ENCODE peak calls at places on chromosomes 5 and 9, in nine cellular contexts. R is GM23338; M is naive thymus-derived CD4-positive, alpha-beta T cell; Q is lung; H is mesendoderm; S is neural progenitor cell; J is iPS DF 6.9; K is left ventricle myocardium inferior; X is psoas muscle. T is an unnamed sample. For H3K4me1, the result is how much of the 10 kb centered on the place peaks cover.

GRCh38 chr9:124342946-124343485 is 72.2 kb downstream of the PSMB7 start:
- DNase-seq in R (peak), M (no peak), Q (peak), H (peak), S (peak), J (no peak), K (peak), X (peak), T (peak)

GRCh38 chr9:8868632-8869031 is 1069.1 kb upstream of the DMAC1 start:
- DNase-seq in R (peak), M (no peak), Q (no peak), H (peak), S (peak), J (no peak), K (no peak), X (no peak), T (no peak)

GRCh38 chr5:10461904-10462542 is 20.3 kb downstream of the ROPN1L start:
- DNase-seq in R (peak), M (no peak), Q (no peak), H (peak), S (no peak), J (no peak), K (no peak), X (no peak), T (no peak)

GRCh38 chr5:131285637-131286399 is 22.0 kb downstream of the CDC42SE2 start:
- DNase-seq in R (no peak), M (no peak), Q (no peak), H (no peak), S (no peak), J (no peak), K (no peak), X (no peak), T (no peak)

GRCh38 chr9:119313846-119314245 is 55.4 kb downstream of the BRINP1 start:
- DNase-seq in R (no peak), M (no peak), Q (no peak), H (no peak), S (no peak), J (no peak), K (no peak), X (no peak), T (no peak)

GRCh38 chr5:93357686-93358085 is 223.3 kb downstream of the NR2F1-AS1 start:
- DNase-seq in R (no peak), M (no peak), Q (no peak), H (no peak), S (no peak), J (no peak), K (no peak), X (no peak), T (no peak)

GRCh38 chr5:170760126-170760525 is 23.4 kb upstream of the GABRP start:
- DNase-seq in R (no peak), M (no peak), Q (no peak), H (no peak), S (no peak), J (no peak), K (no peak), X (no peak), T (no peak)

GRCh38 chr5:172716796-172717313 is 54.1 kb downstream of the DUSP1 start:
- DNase-seq in R (peak), M (peak), Q (peak), H (peak), S (peak), J (no peak), K (peak), X (peak), T (peak)

GRCh38 chr9:127921592-127922120 is 4.8 kb upstream of the ST6GALNAC4 start:
- DNase-seq in R (peak), M (peak), Q (peak), H (peak), S (peak), J (no peak), K (peak), X (peak), T (peak)

GRCh38 chr5:367358-368130 is 46.0 kb downstream of the AHRR start:
- DNase-seq in R (no peak), M (no peak), Q (no peak), H (no peak), S (no peak), J (no peak), K (no peak), X (no peak), T (no peak)

GRCh38 chr5:1509346-1510085 is 14.2 kb downstream of the LPCAT1 start:
- DNase-seq in R (no peak), M (no peak), Q (no peak), H (no peak), S (no peak), J (no peak), K (peak), X (peak), T (peak)

GRCh38 chr9:6931913-6932312 is 174.1 kb downstream of the KDM4C start:
- DNase-seq in R (no peak), M (no peak), Q (no peak), H (peak), S (no peak), J (no peak), K (no peak), X (peak), T (no peak)

GRCh38 chr9:69485466-69485865 is 160.5 kb downstream of the ENTREP1 start:
- DNase-seq in R (no peak), M (no peak), Q (no peak), H (no peak), S (no peak), J (no peak), K (no peak), X (no peak), T (no peak)

GRCh38 chr9:114488398-114489129 is 16.7 kb downstream of the WHRN start:
- DNase-seq in R (no peak), M (no peak), Q (no peak), H (no peak), S (no peak), J (no peak), K (no peak), X (no peak), T (no peak)

GRCh38 chr5:149666212-149666852 is 63.8 kb upstream of the PPARGC1B start:
- DNase-seq in R (no peak), M (no peak), Q (no peak), H (no peak), S (no peak), J (no peak), K (no peak), X (no peak), T (no peak)

GRCh38 chr5:89255845-89256463 is 373.0 kb upstream of the MEF2C start:
- DNase-seq in R (peak), M (no peak), Q (no peak), H (peak), S (peak), J (peak), K (no peak), X (no peak), T (no peak)

GRCh38 chr5:154577449-154577848 is 99.4 kb upstream of the HAND1 start:
- DNase-seq in R (no peak), M (no peak), Q (no peak), H (no peak), S (no peak), J (no peak), K (no peak), X (no peak), T (no peak)

GRCh38 chr9:33227741-33228140 is 12.2 kb upstream of the SPINK4 start:
- DNase-seq in R (peak), M (no peak), Q (no peak), H (peak), S (no peak), J (no peak), K (no peak), X (no peak), T (no peak)

GRCh38 chr9:32550609-32551490 is 1.3 kb upstream of the SMIM27 start:
- DNase-seq in R (peak), M (peak), Q (peak), H (peak), S (peak), J (peak), K (peak), X (peak), T (peak)

GRCh38 chr9:121309171-121309570 is 41.2 kb downstream of the GSN start:
- DNase-seq in R (no peak), M (no peak), Q (no peak), H (no peak), S (no peak), J (no peak), K (no peak), X (no peak), T (no peak)

GRCh38 chr5:154756203-154756870 is 1.2 kb downstream of the LARP1 start:
- DNase-seq in R (no peak), M (peak), Q (peak), H (peak), S (peak), J (no peak), K (peak), X (peak), T (peak)

GRCh38 chr5:581941-582340 is 30.2 kb upstream of the CEP72 start:
- DNase-seq in R (no peak), M (no peak), Q (no peak), H (no peak), S (no peak), J (no peak), K (no peak), X (no peak), T (no peak)

GRCh38 chr5:113546711-113547159 is 33.2 kb downstream of the YTHDC2 start:
- DNase-seq in R (no peak), M (no peak), Q (no peak), H (no peak), S (no peak), J (no peak), K (no peak), X (no peak), T (no peak)

GRCh38 chr9:31745886-31746285 is 638.6 kb upstream of the ACO1 start:
- DNase-seq in R (no peak), M (no peak), Q (no peak), H (no peak), S (no peak), J (no peak), K (no peak), X (no peak), T (no peak)

GRCh38 chr5:38926121-38926520 is 80.3 kb downstream of the OSMR start:
- DNase-seq in R (no peak), M (no peak), Q (no peak), H (no peak), S (no peak), J (no peak), K (no peak), X (no peak), T (no peak)

GRCh38 chr9:93238953-93239352 is 55.0 kb downstream of the WNK2 start:
- DNase-seq in R (no peak), M (no peak), Q (no peak), H (no peak), S (no peak), J (no peak), K (no peak), X (no peak), T (no peak)

GRCh38 chr5:142801495-142801871 is 31.3 kb downstream of the ARHGAP26 start:
- DNase-seq in R (no peak), M (no peak), Q (no peak), H (peak), S (no peak), J (no peak), K (no peak), X (no peak), T (no peak)
- H3K4me1 ChIP-seq in R (under half), M (half or more), Q (under half), H (under half), S (under half), J (under half), K (half or more), X (under half), T (under half)

DNA sequence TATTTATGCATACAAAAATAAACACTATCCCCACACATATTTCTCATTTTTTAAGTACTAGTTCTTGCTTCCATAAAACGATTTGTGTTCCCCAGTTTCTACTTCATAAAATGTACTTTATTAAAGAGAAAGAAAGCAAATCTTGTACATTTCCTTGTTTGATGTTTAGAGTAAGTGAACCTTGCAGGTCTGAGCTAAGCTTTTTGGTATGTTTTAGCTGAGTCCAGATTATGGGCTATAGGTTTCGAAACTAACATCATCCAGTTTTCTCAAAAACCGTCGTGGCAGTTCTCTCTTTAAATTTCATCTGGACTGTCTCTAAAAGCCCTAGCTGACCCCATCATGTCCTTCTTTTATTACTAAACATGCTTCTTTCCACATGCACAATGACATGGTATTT is 165.2 kb upstream of the MPDZ start:
- DNase-seq in R (no peak), M (no peak), Q (no peak), H (no peak), S (no peak), J (no peak), K (no peak), X (no peak), T (no peak)
- H3K27ac ChIP-seq in R (no peak), M (no peak), Q (no peak), H (no peak), S (no peak), J (no peak), K (peak), X (peak), T (no peak)

GRCh38 chr5:54528633-54529032 is 11.1 kb downstream of the SNX18 start:
- DNase-seq in R (no peak), M (no peak), Q (no peak), H (no peak), S (no peak), J (no peak), K (no peak), X (no peak), T (no peak)
- H3K4me1 ChIP-seq in R (under half), M (under half), Q (under half), H (under half), S (under half), J (under half), K (half or more), X (half or more), T (under half)

GRCh38 chr9:94697972-94698581 is 28.4 kb upstream of the AOPEP start:
- DNase-seq in R (peak), M (no peak), Q (peak), H (peak), S (peak), J (no peak), K (no peak), X (no peak), T (no peak)

GRCh38 chr9:94692601-94693000 is 33.9 kb upstream of the AOPEP start:
- DNase-seq in R (no peak), M (no peak), Q (no peak), H (peak), S (peak), J (no peak), K (no peak), X (no peak), T (no peak)

GRCh38 chr9:94696545-94696944 is 30.0 kb upstream of the AOPEP start:
- DNase-seq in R (no peak), M (no peak), Q (no peak), H (peak), S (no peak), J (no peak), K (no peak), X (no peak), T (no peak)

DNA sequence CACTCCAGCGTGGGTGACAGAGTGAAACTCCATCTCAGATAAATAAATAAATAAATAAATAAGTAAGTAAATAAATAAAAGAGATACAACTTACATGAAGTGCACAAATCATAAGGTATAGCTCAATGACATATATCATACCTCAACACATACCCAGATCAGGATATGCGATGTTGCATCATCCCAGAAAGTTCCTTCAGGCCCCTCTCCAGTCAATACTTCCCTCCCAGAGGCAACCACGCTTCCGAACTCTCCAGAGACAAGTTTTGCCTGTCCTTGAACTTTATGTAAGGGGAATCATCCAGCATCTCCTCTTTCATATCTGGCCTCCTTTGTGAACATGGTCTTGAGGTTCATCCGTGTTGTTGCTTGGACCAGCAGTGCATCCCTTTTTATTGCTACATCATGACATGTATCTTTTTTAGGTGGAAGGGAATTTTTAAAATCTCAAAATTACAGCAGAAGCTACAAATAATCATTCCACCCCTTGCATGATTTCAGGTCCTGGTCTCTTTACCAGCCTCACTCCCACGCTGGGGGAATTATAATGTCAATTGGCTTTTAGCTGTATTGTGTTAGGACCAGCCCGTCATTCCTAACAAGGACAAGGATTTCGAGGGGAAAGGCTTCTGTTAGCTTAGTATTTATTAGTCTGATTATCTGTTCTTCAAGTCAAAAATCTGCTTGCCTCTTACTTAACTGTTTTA is 32.9 kb upstream of the AOPEP start:
- DNase-seq in R (no peak), M (no peak), Q (no peak), H (no peak), S (no peak), J (no peak), K (no peak), X (no peak), T (no peak)
- H3K27ac ChIP-seq in R (no peak), M (no peak), Q (no peak), H (no peak), S (no peak), J (no peak), K (no peak), X (no peak), T (no peak)

GRCh38 chr9:81374459-81374858 is 314.9 kb downstream of the TLE1 start:
- DNase-seq in R (no peak), M (no peak), Q (no peak), H (no peak), S (no peak), J (no peak), K (no peak), X (no peak), T (no peak)
- H3K4me1 ChIP-seq in R (under half), M (under half), Q (under half), H (under half), S (half or more), J (under half), K (under half), X (under half), T (under half)